ENCODE peak calls at places on chromosomes 6 and 20, in ten cellular contexts. C is aorta; X is spleen; Q is HCT116; D is mammary epithelial cell; V is IMR-90; I is Panc1; U is SJSA1; F is naive thymus-derived CD4-positive, alpha-beta T cell; S is A549. J is an unnamed sample. For H3K4me1 and H3K9me3, the result is how much of the 10 kb centered on the place peaks cover.

GRCh38 chr6:169312658-169313346 is 59.2 kb upstream of the THBS2 start:
- DNase-seq in C (no peak), X (no peak), Q (no peak), D (no peak), V (no peak), I (no peak), U (no peak), F (no peak), S (no peak), J (no peak)

GRCh38 chr6:43171284-43172126 is 436 bp downstream of the SRF start:
- DNase-seq in C (no peak), X (no peak), Q (no peak), D (no peak), V (no peak), I (no peak), U (no peak), F (peak), S (peak), J (peak)

GRCh38 chr6:102118034-102118433 is 724.5 kb downstream of the GRIK2 start:
- DNase-seq in C (no peak), X (no peak), Q (no peak), D (no peak), V (no peak), I (no peak), U (no peak), F (no peak), S (no peak), J (no peak)

GRCh38 chr20:31494131-31494530 is 19.0 kb downstream of the REM1 start:
- DNase-seq in C (no peak), X (peak), Q (peak), D (peak), V (peak), I (no peak), U (no peak), F (no peak), S (peak), J (no peak)

GRCh38 chr20:55116598-55116997 is 641.2 kb downstream of the DOK5 start:
- DNase-seq in C (no peak), X (no peak), Q (no peak), D (no peak), V (no peak), I (no peak), U (no peak), F (no peak), S (no peak), J (no peak)

GRCh38 chr20:51036827-51037229 is 13.9 kb upstream of the KCNG1 start:
- DNase-seq in C (no peak), X (peak), Q (peak), D (peak), V (no peak), I (no peak), U (no peak), F (no peak), S (no peak), J (no peak)

GRCh38 chr6:139538366-139538765 is 163.9 kb upstream of the CITED2 start:
- DNase-seq in C (no peak), X (no peak), Q (no peak), D (no peak), V (no peak), I (peak), U (no peak), F (no peak), S (no peak), J (no peak)

GRCh38 chr6:89818977-89819335 is 638 bp downstream of the MDN1 start:
- DNase-seq in C (no peak), X (no peak), Q (no peak), D (peak), V (peak), I (no peak), U (no peak), F (peak), S (no peak), J (no peak)

GRCh38 chr6:10268661-10269060 is 146.2 kb downstream of the TFAP2A start:
- DNase-seq in C (no peak), X (no peak), Q (no peak), D (no peak), V (no peak), I (no peak), U (no peak), F (no peak), S (no peak), J (no peak)

GRCh38 chr6:33212857-33213165 is 4.5 kb downstream of the RING1 start:
- DNase-seq in C (no peak), X (no peak), Q (no peak), D (no peak), V (no peak), I (no peak), U (no peak), F (no peak), S (no peak), J (no peak)

GRCh38 chr6:113442040-113442439 is 415.1 kb upstream of the MARCKS start:
- DNase-seq in C (no peak), X (no peak), Q (no peak), D (no peak), V (no peak), I (no peak), U (no peak), F (no peak), S (no peak), J (no peak)

GRCh38 chr6:53233309-53233708 is 84.7 kb upstream of the GCM1 start:
- DNase-seq in C (no peak), X (no peak), Q (no peak), D (no peak), V (peak), I (no peak), U (no peak), F (no peak), S (no peak), J (no peak)

GRCh38 chr20:25481235-25481917 is 73.9 kb downstream of the GINS1 start:
- DNase-seq in C (peak), X (no peak), Q (no peak), D (no peak), V (no peak), I (no peak), U (no peak), F (no peak), S (no peak), J (no peak)

GRCh38 chr6:139540276-139540675 is 165.8 kb upstream of the CITED2 start:
- DNase-seq in C (peak), X (peak), Q (no peak), D (peak), V (peak), I (peak), U (peak), F (peak), S (no peak), J (peak)

GRCh38 chr6:42367353-42368011 is 84.2 kb downstream of the TRERF1 start:
- DNase-seq in C (no peak), X (peak), Q (no peak), D (no peak), V (peak), I (no peak), U (peak), F (peak), S (no peak), J (no peak)

GRCh38 chr6:41053056-41053455 is at the start of gene APOBEC2:
- DNase-seq in C (no peak), X (no peak), Q (no peak), D (no peak), V (no peak), I (no peak), U (no peak), F (no peak), S (no peak), J (no peak)

GRCh38 chr6:43138267-43138666 is 32.8 kb upstream of the SRF start:
- DNase-seq in C (no peak), X (no peak), Q (no peak), D (no peak), V (no peak), I (no peak), U (no peak), F (no peak), S (no peak), J (no peak)

GRCh38 chr6:125947581-125947980 is 9.0 kb upstream of the HINT3 start:
- DNase-seq in C (peak), X (no peak), Q (no peak), D (peak), V (peak), I (no peak), U (no peak), F (no peak), S (no peak), J (no peak)

GRCh38 chr6:56359201-56359899 is 112.0 kb upstream of the COL21A1 start:
- DNase-seq in C (peak), X (no peak), Q (peak), D (peak), V (peak), I (no peak), U (peak), F (peak), S (peak), J (peak)

GRCh38 chr6:147421903-147422302 is 86.6 kb upstream of the SAMD5 start:
- DNase-seq in C (no peak), X (no peak), Q (no peak), D (no peak), V (no peak), I (no peak), U (no peak), F (no peak), S (no peak), J (no peak)

GRCh38 chr6:129597023-129597713 is 112.8 kb downstream of the ARHGAP18 start:
- DNase-seq in C (no peak), X (no peak), Q (no peak), D (no peak), V (no peak), I (no peak), U (no peak), F (no peak), S (no peak), J (no peak)

GRCh38 chr20:51889466-51889865 is 87.1 kb upstream of the SALL4 start:
- DNase-seq in C (no peak), X (no peak), Q (no peak), D (no peak), V (no peak), I (no peak), U (no peak), F (no peak), S (no peak), J (no peak)

GRCh38 chr6:154732538-154732823 is 735 bp upstream of the SCAF8 start:
- DNase-seq in C (no peak), X (no peak), Q (no peak), D (no peak), V (no peak), I (no peak), U (no peak), F (no peak), S (no peak), J (no peak)

DNA sequence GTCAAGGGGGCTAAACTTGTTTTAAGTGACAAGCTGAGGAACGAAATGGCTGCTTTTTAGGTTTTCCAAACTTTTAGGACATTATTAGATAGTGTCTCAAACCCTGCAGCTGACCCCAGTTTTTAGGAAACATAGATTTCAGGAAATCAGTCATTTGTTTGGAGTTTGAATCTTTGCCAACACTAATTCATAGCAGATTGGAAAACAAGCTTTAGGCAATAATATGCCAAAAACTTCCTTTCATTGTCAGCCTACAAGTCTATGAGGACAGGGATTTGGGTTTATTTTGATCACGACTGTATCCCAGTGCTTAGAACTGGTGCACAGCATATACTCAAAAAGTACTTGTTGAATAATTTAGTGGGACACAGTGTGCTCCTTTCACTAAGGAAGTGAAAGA is 123.2 kb downstream of the TINAG start:
- DNase-seq in C (no peak), X (no peak), Q (no peak), D (no peak), V (peak), I (no peak), U (no peak), F (no peak), S (no peak), J (no peak)
- H3K4me3 ChIP-seq in C (no peak), X (no peak), Q (no peak), D (no peak), V (no peak), I (no peak), U (no peak), F (no peak), S (no peak), J (no peak)

GRCh38 chr6:36753671-36754485 is 56.3 kb downstream of the RAB44 start:
- DNase-seq in C (no peak), X (no peak), Q (no peak), D (no peak), V (no peak), I (no peak), U (no peak), F (no peak), S (no peak), J (no peak)
- H3K4me1 ChIP-seq in C (under half), X (half or more), Q (under half), D (under half), V (under half), I (under half), U (under half), F (half or more), S (under half), J (half or more)

DNA sequence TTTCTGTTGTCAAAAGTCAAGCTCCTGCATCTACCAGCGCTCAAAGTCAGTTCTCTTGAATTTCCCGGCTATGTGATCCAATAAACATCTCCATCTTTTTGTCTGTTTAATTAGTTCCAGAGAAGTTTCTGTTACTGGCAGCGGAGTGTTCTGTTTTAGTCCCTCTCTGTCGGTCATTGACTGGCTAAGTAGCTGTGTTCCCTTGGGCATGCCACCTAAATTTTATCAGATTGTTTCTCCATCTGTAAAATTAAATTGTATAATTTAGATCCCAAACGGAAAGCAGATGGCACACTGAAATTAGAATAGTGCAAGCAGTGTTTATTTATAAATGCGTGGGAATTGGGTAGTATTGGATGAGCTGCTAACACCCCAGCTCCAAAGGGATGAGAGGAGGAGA is 29.7 kb upstream of the PRL start:
- DNase-seq in C (no peak), X (no peak), Q (no peak), D (no peak), V (no peak), I (no peak), U (no peak), F (no peak), S (no peak), J (no peak)
- H3K9me3 ChIP-seq in C (under half), X (under half), Q (under half), D (under half), V (under half), I (under half), U (under half), F (under half), S (under half), J (under half)

DNA sequence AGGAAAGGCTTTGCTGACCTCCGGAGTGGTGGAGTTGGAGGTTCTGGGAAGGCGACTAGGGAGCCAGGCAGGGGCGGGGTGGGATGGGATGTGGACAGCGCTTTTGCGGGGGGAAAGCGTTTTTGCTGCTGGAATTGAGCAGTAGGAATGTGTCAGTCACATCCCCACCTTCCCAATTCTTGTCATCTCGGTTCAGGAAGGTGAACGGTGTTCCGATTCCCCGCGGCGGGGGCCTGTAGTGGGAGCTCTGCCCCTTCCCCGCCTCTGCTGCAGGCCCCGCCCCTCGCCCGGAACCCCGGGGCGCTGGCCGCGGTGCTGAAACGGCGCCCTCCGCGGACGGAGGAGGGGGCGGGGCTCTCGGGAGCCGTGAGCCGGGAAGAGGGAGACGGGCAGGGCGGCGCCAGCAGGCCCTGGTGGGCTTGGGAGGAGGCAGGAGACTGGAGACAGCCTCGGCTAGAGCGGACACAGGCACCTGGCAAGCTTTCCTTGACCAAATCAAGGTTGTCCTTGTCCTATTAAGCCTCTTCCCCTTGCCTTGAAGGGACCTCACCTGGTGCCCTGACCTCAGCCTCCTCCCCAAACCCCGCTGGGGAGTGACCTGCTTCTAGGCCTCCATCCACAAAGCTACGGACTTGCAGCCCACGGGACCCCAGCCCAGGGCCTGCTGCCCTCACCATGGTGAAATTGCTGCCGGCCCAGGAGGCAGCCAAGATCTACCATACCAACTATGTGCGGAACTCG is at the start of gene LHFPL5:
- DNase-seq in C (no peak), X (peak), Q (no peak), D (no peak), V (no peak), I (no peak), U (no peak), F (peak), S (peak), J (peak)
- H3K4me3 ChIP-seq in C (no peak), X (peak), Q (peak), D (no peak), V (no peak), I (peak), U (no peak), F (no peak), S (peak), J (no peak)

GRCh38 chr20:48827880-48828733 is at the start of gene PREX1:
- DNase-seq in C (peak), X (peak), Q (no peak), D (peak), V (peak), I (no peak), U (peak), F (peak), S (peak), J (peak)
- H3K4me1 ChIP-seq in C (under half), X (half or more), Q (under half), D (under half), V (under half), I (half or more), U (half or more), F (under half), S (under half), J (under half)

DNA sequence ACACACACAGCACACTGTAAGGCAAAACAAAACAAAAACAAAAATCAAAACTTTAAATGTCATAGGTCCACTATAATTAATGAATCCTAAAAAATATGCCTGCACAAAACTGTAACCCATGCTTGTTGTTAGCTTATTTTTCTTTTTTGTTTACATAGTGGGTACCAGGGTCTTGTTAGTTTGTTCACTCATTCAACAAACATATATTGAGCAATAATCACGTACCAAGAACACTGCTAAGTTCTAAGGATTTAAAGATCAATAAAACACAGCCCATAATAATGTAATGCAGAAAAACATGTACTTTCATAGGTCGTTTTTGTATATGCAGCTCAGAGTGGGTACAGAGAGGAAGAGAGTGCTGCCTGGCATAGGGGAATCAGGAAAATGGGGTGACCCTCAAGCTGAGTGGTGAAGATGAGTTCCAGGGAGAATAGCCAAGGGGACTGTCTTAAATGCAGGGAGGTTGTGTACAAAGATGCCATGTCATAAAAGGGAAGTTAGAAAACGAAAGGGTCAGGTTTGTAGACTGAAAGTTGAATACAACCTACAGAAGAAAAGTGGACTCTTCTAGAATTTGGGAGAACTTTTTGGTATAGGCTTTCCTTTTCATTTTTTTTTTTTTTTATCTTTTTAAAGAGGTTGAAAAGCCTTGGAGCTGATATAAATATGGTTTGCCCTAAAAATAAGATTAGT is 113.3 kb upstream of the TBX18 start:
- DNase-seq in C (no peak), X (no peak), Q (no peak), D (no peak), V (no peak), I (no peak), U (no peak), F (no peak), S (no peak), J (no peak)
- H3K9me3 ChIP-seq in C (under half), X (under half), Q (under half), D (under half), V (under half), I (under half), U (under half), F (under half), S (under half), J (under half)

DNA sequence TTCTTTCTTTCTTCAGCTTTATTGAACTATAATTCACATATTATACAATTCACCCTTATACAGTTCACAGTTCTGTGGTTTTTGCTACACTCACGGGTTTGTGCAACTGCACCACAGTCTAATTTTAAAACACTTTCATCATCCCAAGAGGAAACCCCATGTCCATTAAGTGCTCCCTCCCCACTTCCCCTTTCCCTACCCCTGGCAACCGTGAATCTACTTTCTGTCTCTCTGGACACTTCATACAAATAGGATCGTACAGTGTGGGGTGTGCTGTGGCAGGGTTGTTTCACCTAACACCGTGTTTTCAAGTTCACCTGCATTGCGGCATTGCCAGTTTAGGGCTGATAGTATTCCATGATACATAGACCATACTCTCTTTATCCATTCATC is 118.8 kb downstream of the PHACTR3 start:
- DNase-seq in C (no peak), X (no peak), Q (no peak), D (no peak), V (no peak), I (no peak), U (no peak), F (no peak), S (no peak), J (no peak)
- H3K4me3 ChIP-seq in C (no peak), X (no peak), Q (no peak), D (no peak), V (no peak), I (no peak), U (no peak), F (no peak), S (no peak), J (no peak)

GRCh38 chr6:46985943-46986342 is 56.2 kb downstream of the ADGRF1 start:
- DNase-seq in C (no peak), X (no peak), Q (no peak), D (peak), V (no peak), I (no peak), U (no peak), F (no peak), S (no peak), J (no peak)

GRCh38 chr6:46993846-46994245 is 48.3 kb downstream of the ADGRF1 start:
- DNase-seq in C (no peak), X (no peak), Q (peak), D (peak), V (peak), I (peak), U (peak), F (no peak), S (peak), J (no peak)

GRCh38 chr6:46994933-46995332 is 47.2 kb downstream of the ADGRF1 start:
- DNase-seq in C (no peak), X (no peak), Q (no peak), D (no peak), V (no peak), I (no peak), U (no peak), F (no peak), S (no peak), J (no peak)

GRCh38 chr6:46990031-46990644 is 52.0 kb downstream of the ADGRF1 start:
- DNase-seq in C (no peak), X (no peak), Q (no peak), D (no peak), V (no peak), I (no peak), U (peak), F (no peak), S (no peak), J (no peak)

DNA sequence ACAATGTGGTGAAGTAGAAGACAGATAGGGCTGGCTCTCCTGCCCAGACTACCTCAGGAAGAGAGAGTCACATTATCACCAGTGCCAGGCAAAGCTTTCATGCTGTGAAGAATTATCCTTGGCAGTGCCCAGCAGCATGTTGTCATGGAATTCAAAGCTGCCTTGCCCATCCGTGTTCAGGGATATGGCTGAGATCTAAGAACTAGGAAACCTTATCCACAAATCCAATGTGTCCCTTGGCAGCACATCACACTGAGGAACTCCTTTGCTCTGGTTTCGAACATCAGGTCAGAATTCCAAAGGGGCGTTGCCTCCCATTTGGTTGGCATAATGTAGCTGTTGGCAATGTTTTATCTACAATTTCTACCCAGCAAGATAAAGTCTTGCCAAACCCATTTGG is 52.7 kb downstream of the ADGRF1 start:
- DNase-seq in C (no peak), X (no peak), Q (no peak), D (no peak), V (no peak), I (no peak), U (no peak), F (no peak), S (no peak), J (no peak)
- H3K4me1 ChIP-seq in C (under half), X (under half), Q (under half), D (under half), V (under half), I (under half), U (under half), F (under half), S (under half), J (under half)

J was measured in CD8-positive, alpha-beta memory T cell.